ENCODE peak calls at places on chromosomes 13 and 19, in seven cellular contexts. R is BJ, D is B cell, G is substantia nigra, H is H9, T is NCI-H1417, W is neural progenitor cell. U is an unnamed sample.

GRCh38 chr13:50805805-50806204 is 37.7 kb downstream of the DLEU7 start:
- DNase-seq in R (no peak), H (no peak), W (peak), T (no peak), D (no peak), G (no peak), U (peak)

GRCh38 chr13:19838726-19839342 is 24.6 kb downstream of the ZMYM5 start:
- DNase-seq in W (no peak), T (peak), H (no peak), R (peak), G (no peak), D (no peak), U (no peak)

GRCh38 chr13:110499621-110500281 is 61.8 kb downstream of the RAB20 start:
- DNase-seq in R (peak), W (no peak), H (no peak), G (no peak), T (peak), D (no peak), U (peak)

GRCh38 chr19:36246006-36246391 is 31.1 kb downstream of the ZNF146 start:
- DNase-seq in T (peak), D (no peak), G (no peak), W (no peak), H (no peak), R (no peak), U (peak)

GRCh38 chr13:24511019-24511823 is 1.4 kb downstream of the PARP4 start:
- DNase-seq in G (no peak), D (peak), W (peak), T (peak), R (peak), H (peak), U (peak)

GRCh38 chr19:18349524-18350128 is 9.2 kb downstream of the PGPEP1 start:
- DNase-seq in H (no peak), W (peak), D (peak), R (no peak), T (peak), G (no peak), U (peak)

GRCh38 chr19:2887391-2887914 is 13.3 kb upstream of the ZNF57 start:
- DNase-seq in G (no peak), W (peak), T (peak), H (peak), R (peak), D (peak), U (peak)

GRCh38 chr19:2469102-2469914 is 6.6 kb upstream of the GADD45B start:
- DNase-seq in T (no peak), H (peak), R (no peak), W (no peak), G (no peak), D (no peak), U (peak)

GRCh38 chr13:66563076-66563475 is 667.1 kb downstream of the PCDH9 start:
- DNase-seq in D (no peak), H (no peak), W (no peak), G (no peak), R (no peak), T (no peak), U (peak)

GRCh38 chr13:58097831-58098230 is 466.3 kb downstream of the PCDH17 start:
- DNase-seq in R (no peak), H (no peak), D (no peak), W (no peak), T (no peak), G (no peak), U (no peak)

GRCh38 chr13:99012539-99012938 is 34.7 kb upstream of the DOCK9 start:
- DNase-seq in T (no peak), D (no peak), R (no peak), G (no peak), W (no peak), H (no peak), U (no peak)

GRCh38 chr13:41004875-41005693 is 14.0 kb downstream of the ELF1 start:
- DNase-seq in D (peak), T (no peak), G (no peak), W (no peak), R (no peak), H (no peak), U (no peak)

GRCh38 chr13:105177265-105177900 is 1358.1 kb downstream of the EFNB2 start:
- DNase-seq in T (no peak), H (no peak), D (no peak), R (no peak), W (no peak), G (no peak), U (no peak)

GRCh38 chr13:70622785-70623184 is 514.5 kb upstream of the KLHL1 start:
- DNase-seq in H (no peak), D (no peak), T (no peak), R (no peak), W (peak), G (no peak), U (no peak)

GRCh38 chr13:97492257-97492656 is 58.3 kb downstream of the RAP2A start:
- DNase-seq in G (no peak), T (no peak), R (no peak), H (no peak), W (no peak), D (no peak), U (peak)

GRCh38 chr13:113995051-113995601 is 21.2 kb upstream of the C13orf46 start:
- DNase-seq in T (no peak), G (no peak), D (no peak), W (no peak), H (no peak), R (no peak), U (no peak)

GRCh38 chr13:30510811-30511371 is 45.2 kb upstream of the HMGB1 start:
- DNase-seq in G (no peak), D (no peak), T (no peak), H (no peak), R (no peak), W (no peak), U (peak)

GRCh38 chr13:29901714-29902631 is 51.6 kb upstream of the UBL3 start:
- DNase-seq in W (no peak), G (no peak), H (no peak), D (no peak), T (peak), R (peak), U (peak)

GRCh38 chr13:80497978-80498377 is 157.1 kb upstream of the SPRY2 start:
- DNase-seq in H (no peak), T (no peak), D (no peak), G (no peak), R (no peak), W (no peak), U (no peak)

GRCh38 chr13:43986395-43986794 is 106.7 kb downstream of the LACC1 start:
- DNase-seq in G (no peak), W (no peak), R (no peak), D (no peak), H (no peak), T (peak), U (no peak)

GRCh38 chr19:38034153-38034835 is 127.3 kb downstream of the SIPA1L3 start:
- DNase-seq in H (no peak), R (no peak), T (no peak), D (peak), W (no peak), G (no peak), U (no peak)

GRCh38 chr13:93309886-93310520 is 83.4 kb downstream of the GPC6 start:
- DNase-seq in W (peak), G (no peak), H (no peak), T (no peak), D (no peak), R (no peak), U (peak)

GRCh38 chr13:82136880-82137279 is 1745.4 kb downstream of the SLITRK1 start:
- DNase-seq in R (no peak), T (no peak), G (no peak), H (no peak), D (no peak), W (no peak), U (peak)

GRCh38 chr19:7856679-7857663 is 17.2 kb downstream of the PRR36 start:
- DNase-seq in W (no peak), D (no peak), H (peak), R (no peak), T (no peak), G (no peak), U (no peak)

GRCh38 chr13:86830046-86830445 is 841.1 kb upstream of the SLITRK5 start:
- DNase-seq in R (no peak), D (no peak), H (no peak), T (no peak), W (no peak), G (no peak), U (no peak)

GRCh38 chr13:77374786-77375185 is 47.9 kb upstream of the MYCBP2 start:
- DNase-seq in D (no peak), T (no peak), W (no peak), R (no peak), H (no peak), G (no peak), U (no peak)

GRCh38 chr19:2327773-2328400 is 499 bp downstream of the LSM7 start:
- DNase-seq in R (peak), G (no peak), D (peak), T (no peak), W (peak), H (peak), U (peak)

GRCh38 chr13:113732176-113732960 is 26.7 kb upstream of the TMEM255B start:
- DNase-seq in W (no peak), H (no peak), R (no peak), D (peak), G (no peak), T (no peak), U (no peak)

GRCh38 chr13:99418663-99419140 is 82.6 kb upstream of the TM9SF2 start:
- DNase-seq in D (no peak), T (no peak), R (no peak), W (no peak), H (no peak), G (no peak), U (no peak)

GRCh38 chr13:111184685-111185401 is 69.7 kb downstream of the ARHGEF7 start:
- DNase-seq in H (no peak), D (peak), G (no peak), R (no peak), T (no peak), W (no peak), U (no peak)